ENCODE peak calls at places on chromosomes 12 and 14, in six cellular contexts. Z is osteocyte, B is AG04449, S is ascending aorta, Q is activated B cell treated with CpG ODN at 0.5 μM for 24 hours, F is fibroblast of pulmonary artery. G is an unnamed sample.

GRCh38 chr12:109844983-109845841 is 12.0 kb upstream of the TRPV4 start:
- DNase-seq in Z (peak; percentile 97), B (no peak), S (peak; percentile 27), Q (peak; percentile 90), F (peak; percentile 79), G (peak; percentile 95)

GRCh38 chr12:122891661-122892525 is 4.0 kb downstream of the VPS37B start:
- DNase-seq in Z (no peak), B (no peak), S (no peak), Q (no peak), F (peak; percentile 58), G (no peak)

GRCh38 chr12:43737646-43738045 is 20.9 kb downstream of the PUS7L start:
- DNase-seq in Z (no peak), B (no peak), S (no peak), Q (no peak), F (peak; percentile 12), G (no peak)

GRCh38 chr12:31618228-31619025 is 27.5 kb upstream of the DENND5B start:
- DNase-seq in Z (no peak), B (no peak), S (no peak), Q (no peak), F (peak; percentile 68), G (no peak)

GRCh38 chr14:88323520-88324199 is 591 bp upstream of the KCNK10 start:
- DNase-seq in Z (no peak), B (no peak), S (no peak), Q (peak; percentile 30), F (peak; percentile 13), G (peak; percentile 72)

GRCh38 chr12:102879144-102879763 is 37.8 kb downstream of the PAH start:
- DNase-seq in Z (no peak), B (no peak), S (no peak), Q (no peak), F (peak; percentile 9), G (no peak)

GRCh38 chr12:116067892-116068291 is 209.6 kb downstream of the MED13L start:
- DNase-seq in Z (no peak), B (no peak), S (no peak), Q (no peak), F (no peak), G (no peak)

GRCh38 chr12:43291516-43291915 is 260.5 kb downstream of the ADAMTS20 start:
- DNase-seq in Z (no peak), B (no peak), S (no peak), Q (no peak), F (peak; percentile 65), G (no peak)

GRCh38 chr14:50830932-50831703 is at the start of gene NIN:
- DNase-seq in Z (peak; percentile 91), B (no peak), S (no peak), Q (peak; percentile 81), F (peak; percentile 74), G (peak; percentile 81)

GRCh38 chr12:879641-880040 is 69.9 kb downstream of the RAD52 start:
- DNase-seq in Z (no peak), B (no peak), S (no peak), Q (no peak), F (peak; percentile 39), G (no peak)

GRCh38 chr14:60665178-60665555 is 15.9 kb upstream of the SIX1 start:
- DNase-seq in Z (no peak), B (no peak), S (no peak), Q (no peak), F (no peak), G (no peak)

GRCh38 chr12:94239332-94239731 is 91.0 kb downstream of the PLXNC1 start:
- DNase-seq in Z (peak; percentile 25), B (no peak), S (no peak), Q (no peak), F (no peak), G (no peak)

GRCh38 chr14:32933943-32934890 is 4.5 kb upstream of the NPAS3 start:
- DNase-seq in Z (no peak), B (no peak), S (no peak), Q (no peak), F (peak; percentile 23), G (peak; percentile 71)

GRCh38 chr12:91636721-91637120 is 454.1 kb upstream of the DCN start:
- DNase-seq in Z (no peak), B (no peak), S (no peak), Q (no peak), F (no peak), G (no peak)

GRCh38 chr14:71454010-71454409 is 478.2 kb upstream of the RGS6 start:
- DNase-seq in Z (no peak), B (no peak), S (no peak), Q (no peak), F (no peak), G (no peak)

GRCh38 chr12:28340261-28340660 is 150.0 kb downstream of the CCDC91 start:
- DNase-seq in Z (no peak), B (no peak), S (no peak), Q (no peak), F (peak; percentile 16), G (no peak)

GRCh38 chr14:89207925-89208328 is 209.1 kb downstream of the FOXN3 start:
- DNase-seq in Z (no peak), B (no peak), S (no peak), Q (no peak), F (no peak), G (no peak)

GRCh38 chr14:23030936-23031335 is 3.8 kb downstream of the PSMB5 start:
- DNase-seq in Z (no peak), B (no peak), S (no peak), Q (no peak), F (no peak), G (no peak)

GRCh38 chr14:74019743-74020142 is 594 bp downstream of the BBOF1 start:
- DNase-seq in Z (no peak), B (peak; percentile 12), S (no peak), Q (no peak), F (peak; percentile 81), G (no peak)

GRCh38 chr14:63727736-63728728 is at the start of gene SGPP1:
- DNase-seq in Z (peak; percentile 88), B (no peak), S (peak; percentile 22), Q (peak; percentile 82), F (peak; percentile 62), G (peak; percentile 81)

GRCh38 chr12:113222730-113223531 is 1.7 kb downstream of the TPCN1 start:
- DNase-seq in Z (no peak), B (no peak), S (no peak), Q (no peak), F (peak; percentile 94), G (no peak)

GRCh38 chr12:47367912-47368537 is 288.3 kb upstream of the AMIGO2 start:
- DNase-seq in Z (no peak), B (no peak), S (no peak), Q (no peak), F (no peak), G (no peak)

GRCh38 chr14:75268638-75269550 is 9.7 kb upstream of the FOS start:
- DNase-seq in Z (no peak), B (no peak), S (no peak), Q (no peak), F (no peak), G (no peak)

GRCh38 chr14:80446356-80446755 is 235.1 kb upstream of the DIO2 start:
- DNase-seq in Z (no peak), B (no peak), S (no peak), Q (no peak), F (peak; percentile 18), G (no peak)

GRCh38 chr14:51219473-51220448 is 20.3 kb upstream of the TMX1 start:
- DNase-seq in Z (no peak), B (no peak), S (no peak), Q (no peak), F (peak; percentile 66), G (no peak)

GRCh38 chr12:104602901-104603300 is 146.2 kb downstream of the CHST11 start:
- DNase-seq in Z (no peak), B (no peak), S (no peak), Q (no peak), F (no peak), G (no peak)

GRCh38 chr12:132537836-132538235 is 47.9 kb downstream of the FBRSL1 start:
- DNase-seq in Z (no peak), B (no peak), S (no peak), Q (no peak), F (no peak), G (no peak)

GRCh38 chr14:75941030-75941429 is 40.8 kb downstream of the TGFB3 start:
- DNase-seq in Z (no peak), B (no peak), S (no peak), Q (no peak), F (peak; percentile 3), G (no peak)

GRCh38 chr12:130029151-130029550 is 125.3 kb upstream of the TMEM132D start:
- DNase-seq in Z (no peak), B (no peak), S (no peak), Q (no peak), F (no peak), G (no peak)

GRCh38 chr12:124510301-124510970 is 57.0 kb downstream of the NCOR2 start:
- DNase-seq in Z (no peak), B (no peak), S (no peak), Q (no peak), F (no peak), G (no peak)

GRCh38 chr12:92505373-92506340 is 197.1 kb upstream of the PLEKHG7 start:
- DNase-seq in Z (peak; percentile 85), B (no peak), S (no peak), Q (peak; percentile 20), F (peak; percentile 63), G (no peak)

GRCh38 chr12:19125325-19125724 is 4.2 kb upstream of the PLEKHA5 start:
- DNase-seq in Z (no peak), B (no peak), S (no peak), Q (no peak), F (peak; percentile 29), G (no peak)

DNA sequence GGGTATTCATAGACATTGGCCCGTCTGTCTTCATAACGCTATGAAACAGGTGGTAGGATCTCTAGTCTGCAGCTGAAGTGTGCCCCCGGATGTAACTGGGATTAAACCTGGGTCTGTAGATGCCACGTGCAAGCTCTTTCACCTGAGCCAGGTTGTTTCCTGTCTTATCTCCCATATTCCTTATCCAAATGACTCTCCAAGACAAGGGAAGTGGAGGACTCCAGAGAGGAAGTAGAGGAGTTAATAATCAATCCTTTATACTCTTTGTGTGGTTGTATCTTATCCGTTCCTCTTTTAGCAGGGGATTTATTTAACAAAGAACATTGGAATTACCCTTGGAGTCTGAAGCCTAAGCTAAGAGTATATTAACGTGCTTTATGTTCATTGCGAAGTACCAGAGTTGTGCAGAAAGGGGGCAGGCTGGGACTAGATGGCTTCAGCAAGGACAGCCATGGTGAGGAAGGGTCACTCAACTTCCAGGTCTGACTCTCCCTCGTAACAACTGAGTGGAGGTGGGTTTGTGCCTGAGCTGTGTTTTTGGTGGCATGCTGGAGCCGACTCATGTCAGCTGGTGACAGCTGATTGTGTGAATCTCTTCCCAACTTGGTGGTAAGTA is 82.9 kb downstream of the RIN3 start:
- DNase-seq in Z (no peak), B (no peak), S (no peak), Q (no peak), F (no peak), G (no peak)
- TF ChIP-seq CTCF in Z (no peak), B (no peak), S (no peak), Q (no peak), F (peak; percentile 17), G (peak; percentile 38)

GRCh38 chr14:105208738-105209075 is 27.6 kb upstream of the NUDT14 start:
- DNase-seq in Z (no peak), B (no peak), S (no peak), Q (no peak), F (no peak), G (no peak)
- TF ChIP-seq CTCF in Z (no peak), B (no peak), S (no peak), Q (no peak), F (no peak), G (no peak)

GRCh38 chr12:52534482-52534881 is 14.3 kb upstream of the KRT5 start:
- DNase-seq in Z (no peak), B (no peak), S (no peak), Q (no peak), F (peak; percentile 9), G (no peak)
- TF ChIP-seq CTCF in Z (no peak), B (no peak), S (no peak), Q (no peak), F (peak; percentile 13), G (no peak)

GRCh38 chr14:95157195-95157986 is at the start of gene DICER1:
- DNase-seq in Z (peak; percentile 99), B (peak; percentile 38), S (peak; percentile 79), Q (peak; percentile 96), F (peak; percentile 94), G (peak; percentile 99)
- TF ChIP-seq CTCF in Z (no peak), B (no peak), S (no peak), Q (no peak), F (no peak), G (no peak)

G was measured in type B pancreatic cell.